ENCODE peak calls at places on chromosomes 12 and 14, in six cellular contexts. O, A, Y, H, F and G are unnamed samples.

GRCh38 chr12:69059465-69060457 is 126.8 kb upstream of the CPM start:
- DNase-seq in H (peak; percentile 95), F (no peak), O (no peak), Y (peak; percentile 96), A (no peak), G (no peak)

GRCh38 chr12:44511289-44511688 is 364.8 kb downstream of the NELL2 start:
- DNase-seq in A (no peak), O (no peak), H (no peak), Y (no peak), F (no peak), G (no peak)

GRCh38 chr14:92280554-92281262 is 42.3 kb upstream of the SLC24A4 start:
- DNase-seq in O (no peak), Y (no peak), A (no peak), F (no peak), H (no peak), G (no peak)

GRCh38 chr14:24789277-24789832 is 155.4 kb upstream of the GZMB start:
- DNase-seq in A (no peak), O (no peak), F (no peak), H (no peak), Y (no peak), G (no peak)

GRCh38 chr12:6351622-6352021 is 9.7 kb upstream of the TNFRSF1A start:
- DNase-seq in A (no peak), F (no peak), O (no peak), Y (no peak), H (no peak), G (no peak)

GRCh38 chr14:89673499-89674225 is 256.6 kb upstream of the FOXN3 start:
- DNase-seq in Y (peak; percentile 76), A (no peak), H (peak; percentile 42), O (no peak), F (no peak), G (no peak)

GRCh38 chr12:76637807-76638206 is 78.2 kb upstream of the OSBPL8 start:
- DNase-seq in A (no peak), Y (peak; percentile 75), F (no peak), O (no peak), H (peak; percentile 83), G (no peak)

GRCh38 chr12:32116897-32117296 is 10.2 kb downstream of the BICD1 start:
- DNase-seq in A (no peak), Y (peak; percentile 80), F (no peak), H (peak; percentile 58), O (no peak), G (no peak)

GRCh38 chr14:85252011-85252410 is 277.9 kb upstream of the FLRT2 start:
- DNase-seq in H (peak; percentile 77), Y (peak; percentile 72), F (no peak), A (no peak), O (no peak), G (no peak)

GRCh38 chr12:12724421-12725085 is 7.4 kb downstream of the CDKN1B start:
- DNase-seq in F (peak; percentile 8), O (no peak), Y (peak; percentile 7), H (peak; percentile 27), A (no peak), G (no peak)

GRCh38 chr12:52346596-52346995 is 20.7 kb downstream of the KRT85 start:
- DNase-seq in A (peak; percentile 22), F (no peak), O (no peak), Y (no peak), H (no peak), G (no peak)

GRCh38 chr12:116057356-116057755 is 220.1 kb downstream of the MED13L start:
- DNase-seq in Y (no peak), A (no peak), H (no peak), O (no peak), F (no peak), G (no peak)

GRCh38 chr14:104977681-104978647 is at the start of gene AHNAK2:
- DNase-seq in F (peak; percentile 25), H (peak; percentile 62), A (peak; percentile 75), O (peak; percentile 84), Y (peak; percentile 76), G (no peak)

GRCh38 chr12:26953447-26953846 is 15.2 kb downstream of the FGFR1OP2 start:
- DNase-seq in Y (peak; percentile 16), O (peak; percentile 80), A (no peak), H (peak; percentile 28), F (no peak), G (no peak)

GRCh38 chr12:93297536-93297935 is 80.2 kb upstream of the NUDT4 start:
- DNase-seq in H (no peak), Y (no peak), O (no peak), F (no peak), A (no peak), G (no peak)

GRCh38 chr12:93762059-93762719 is 85.0 kb downstream of the CRADD start:
- DNase-seq in O (no peak), Y (peak; percentile 44), A (no peak), F (no peak), H (peak; percentile 76), G (no peak)

GRCh38 chr12:76871082-76871481 is 7.7 kb downstream of the CSRP2 start:
- DNase-seq in H (no peak), F (no peak), Y (no peak), O (no peak), A (no peak), G (no peak)

GRCh38 chr12:14213542-14213941 is 151.9 kb upstream of the ATF7IP start:
- DNase-seq in H (no peak), F (no peak), Y (peak; percentile 31), O (peak; percentile 56), A (no peak), G (no peak)

GRCh38 chr14:105150368-105151111 is 18.0 kb downstream of the JAG2 start:
- DNase-seq in Y (no peak), A (no peak), H (no peak), O (no peak), F (peak; percentile 4), G (no peak)

GRCh38 chr14:50688875-50689274 is 20.8 kb upstream of the SAV1 start:
- DNase-seq in H (no peak), A (no peak), Y (no peak), F (no peak), O (no peak), G (no peak)

GRCh38 chr12:109102491-109102890 is 5.1 kb downstream of the UNG start:
- DNase-seq in Y (no peak), A (no peak), O (no peak), H (no peak), F (no peak), G (no peak)

GRCh38 chr12:107912421-107913004 is 138.0 kb downstream of the ASCL4 start:
- DNase-seq in O (peak; percentile 54), F (peak; percentile 7), A (peak; percentile 24), H (peak; percentile 8), Y (peak; percentile 4), G (peak; percentile 43)

GRCh38 chr12:55051197-55051920 is 31.6 kb downstream of the NEUROD4 start:
- DNase-seq in H (no peak), A (no peak), F (no peak), O (no peak), Y (no peak), G (no peak)

GRCh38 chr14:89720741-89721315 is 233.7 kb downstream of the EFCAB11 start:
- DNase-seq in Y (peak; percentile 5), H (no peak), A (no peak), F (peak; percentile 80), O (peak; percentile 66), G (peak; percentile 66)

GRCh38 chr12:27592548-27592947 is 68.5 kb downstream of the PPFIBP1 start:
- DNase-seq in Y (peak; percentile 90), O (peak; percentile 84), H (peak; percentile 88), A (peak; percentile 70), F (no peak), G (no peak)

GRCh38 chr14:25836647-25837046 is 761.2 kb downstream of the NOVA1 start:
- DNase-seq in Y (no peak), O (no peak), F (no peak), H (no peak), A (no peak), G (no peak)

GRCh38 chr14:25828562-25828961 is 769.3 kb downstream of the NOVA1 start:
- DNase-seq in H (no peak), A (no peak), F (no peak), Y (no peak), O (no peak), G (no peak)

GRCh38 chr14:25837431-25837950 is 760.3 kb downstream of the NOVA1 start:
- DNase-seq in A (no peak), F (no peak), H (no peak), Y (peak; percentile 14), O (no peak), G (no peak)

GRCh38 chr14:25833341-25834121 is 764.3 kb downstream of the NOVA1 start:
- DNase-seq in A (peak; percentile 4), F (no peak), Y (peak; percentile 13), O (peak; percentile 81), H (peak; percentile 54), G (no peak)
- TF ChIP-seq CTCF in A (no peak), F (no peak), Y (peak; percentile 49), O (peak; percentile 30), H (peak; percentile 50), G (no peak)

GRCh38 chr12:99249543-99249942 is 398.0 kb upstream of the GARIN6 start:
- DNase-seq in Y (no peak), A (no peak), F (no peak), O (no peak), H (no peak), G (no peak)

GRCh38 chr12:99257672-99258071 is 389.9 kb upstream of the GARIN6 start:
- DNase-seq in A (no peak), H (no peak), Y (no peak), O (no peak), F (no peak), G (no peak)

GRCh38 chr12:99250091-99250490 is 397.5 kb upstream of the GARIN6 start:
- DNase-seq in O (no peak), H (no peak), Y (no peak), F (no peak), A (no peak), G (no peak)

DNA sequence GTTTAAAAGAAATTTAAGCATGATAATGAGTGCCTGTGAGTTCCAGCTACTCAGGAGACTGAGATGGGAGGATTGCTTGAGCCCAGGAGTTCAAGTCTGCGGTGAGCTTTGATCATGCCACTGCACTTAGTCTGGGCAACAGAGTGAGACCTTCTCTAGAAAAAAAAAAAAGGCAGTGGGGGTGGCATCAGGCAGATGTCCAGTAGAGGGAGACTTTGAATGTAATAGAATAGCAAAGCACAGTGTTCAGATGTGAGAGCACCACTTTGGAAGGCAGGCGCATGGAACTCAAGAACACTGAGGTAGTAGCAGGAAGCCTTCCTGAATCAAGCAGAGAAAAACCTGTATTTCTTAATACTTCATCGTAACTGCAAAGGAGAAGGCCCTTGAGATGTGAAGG is 394.5 kb upstream of the GARIN6 start:
- DNase-seq in O (no peak), A (no peak), H (no peak), F (no peak), Y (no peak), G (no peak)
- TF ChIP-seq CTCF in O (no peak), A (no peak), H (no peak), F (no peak), Y (no peak), G (no peak)

GRCh38 chr14:99899578-99900178 is 106.5 kb downstream of the EML1 start:
- DNase-seq in O (no peak), F (no peak), Y (peak; percentile 13), H (peak; percentile 59), A (no peak), G (no peak)
- TF ChIP-seq CTCF in O (peak; percentile 66), F (peak; percentile 59), Y (peak; percentile 53), H (peak; percentile 53), A (peak; percentile 26), G (peak; percentile 55)

GRCh38 chr12:67625004-67625403 is 23.5 kb upstream of the DYRK2 start:
- DNase-seq in Y (peak; percentile 18), F (no peak), A (no peak), H (no peak), O (no peak), G (no peak)
- TF ChIP-seq CTCF in Y (no peak), F (no peak), A (no peak), H (no peak), O (no peak), G (no peak)